ENCODE peak calls at places on chromosomes 6 and 20, in eight cellular contexts. W, G, Z, P, C, I, N and L are unnamed samples. For H3K4me1, the result is how much of the 10 kb centered on the place peaks cover.

GRCh38 chr20:35954907-35955251 is 577 bp upstream of the SCAND1 start:
- DNase-seq in W (no peak), G (no peak), Z (peak), P (no peak), C (no peak), I (no peak), N (peak), L (no peak)

GRCh38 chr20:25324412-25324811 is 66.2 kb downstream of the ABHD12 start:
- DNase-seq in W (no peak), G (no peak), Z (no peak), P (no peak), C (no peak), I (no peak), N (no peak), L (peak)

GRCh38 chr20:14536738-14537137 is 199.3 kb upstream of the FLRT3 start:
- DNase-seq in W (no peak), G (no peak), Z (no peak), P (no peak), C (no peak), I (no peak), N (no peak), L (no peak)

GRCh38 chr6:63560806-63561672 is 11.2 kb upstream of the LOC128125822 start:
- DNase-seq in W (peak), G (no peak), Z (no peak), P (no peak), C (no peak), I (no peak), N (peak), L (no peak)

GRCh38 chr6:113375950-113376846 is 480.9 kb upstream of the MARCKS start:
- DNase-seq in W (no peak), G (no peak), Z (no peak), P (no peak), C (no peak), I (no peak), N (peak), L (no peak)

GRCh38 chr20:46010491-46011405 is 2.0 kb downstream of the MMP9 start:
- DNase-seq in W (no peak), G (no peak), Z (peak), P (no peak), C (no peak), I (peak), N (no peak), L (no peak)

GRCh38 chr6:29926081-29926794 is 16.1 kb upstream of the HLA-A start:
- DNase-seq in W (no peak), G (no peak), Z (peak), P (no peak), C (peak), I (no peak), N (no peak), L (no peak)

GRCh38 chr20:25046181-25046641 is 11.7 kb downstream of the ACSS1 start:
- DNase-seq in W (no peak), G (no peak), Z (no peak), P (peak), C (no peak), I (peak), N (no peak), L (no peak)

GRCh38 chr20:45359069-45359405 is 3.9 kb upstream of the SYS1 start:
- DNase-seq in W (no peak), G (no peak), Z (no peak), P (no peak), C (no peak), I (no peak), N (peak), L (peak)

GRCh38 chr6:154508573-154509375 is 1.7 kb downstream of the CNKSR3 start:
- DNase-seq in W (no peak), G (no peak), Z (no peak), P (peak), C (peak), I (no peak), N (peak), L (peak)

GRCh38 chr20:58875541-58876134 is 23.1 kb downstream of the GNAS start:
- DNase-seq in W (no peak), G (no peak), Z (no peak), P (no peak), C (no peak), I (no peak), N (peak), L (no peak)

GRCh38 chr20:137668-138131 is 4.7 kb upstream of the DEFB126 start:
- DNase-seq in W (peak), G (no peak), Z (no peak), P (no peak), C (peak), I (no peak), N (no peak), L (peak)

GRCh38 chr20:57435498-57436222 is 44.5 kb downstream of the RBM38 start:
- DNase-seq in W (peak), G (peak), Z (no peak), P (peak), C (peak), I (peak), N (peak), L (peak)

GRCh38 chr6:15623282-15624116 is 39.3 kb downstream of the DTNBP1 start:
- DNase-seq in W (no peak), G (peak), Z (no peak), P (no peak), C (no peak), I (no peak), N (no peak), L (peak)

GRCh38 chr6:130671119-130672104 is 155.8 kb upstream of the SMLR1 start:
- DNase-seq in W (no peak), G (no peak), Z (no peak), P (no peak), C (no peak), I (no peak), N (no peak), L (peak)

GRCh38 chr20:36467076-36467999 is 74.0 kb upstream of the MYL9 start:
- DNase-seq in W (peak), G (no peak), Z (peak), P (peak), C (no peak), I (peak), N (peak), L (no peak)

GRCh38 chr20:5073154-5074049 is 46.4 kb downstream of the PCNA start:
- DNase-seq in W (peak), G (no peak), Z (peak), P (peak), C (peak), I (peak), N (peak), L (peak)

GRCh38 chr6:25958700-25959162 is 3.9 kb upstream of the TRIM38 start:
- DNase-seq in W (no peak), G (no peak), Z (no peak), P (no peak), C (no peak), I (no peak), N (no peak), L (no peak)

GRCh38 chr6:143591441-143591840 is 79.9 kb upstream of the FUCA2 start:
- DNase-seq in W (no peak), G (no peak), Z (no peak), P (no peak), C (no peak), I (no peak), N (no peak), L (no peak)

GRCh38 chr20:50957276-50957675 is 1.1 kb downstream of the DPM1 start:
- DNase-seq in W (no peak), G (no peak), Z (no peak), P (no peak), C (no peak), I (no peak), N (peak), L (no peak)

GRCh38 chr6:22328499-22328898 is 31.7 kb upstream of the PRL start:
- DNase-seq in W (no peak), G (no peak), Z (no peak), P (no peak), C (no peak), I (no peak), N (no peak), L (no peak)

GRCh38 chr6:113903666-113904330 is 46.7 kb downstream of the MARCKS start:
- DNase-seq in W (no peak), G (no peak), Z (peak), P (peak), C (no peak), I (peak), N (peak), L (peak)

GRCh38 chr20:56626367-56627121 is 2.6 kb upstream of the TFAP2C start:
- DNase-seq in W (peak), G (peak), Z (no peak), P (no peak), C (no peak), I (no peak), N (peak), L (peak)

GRCh38 chr20:51610761-51611624 is 68.5 kb upstream of the NFATC2 start:
- DNase-seq in W (no peak), G (peak), Z (no peak), P (no peak), C (no peak), I (no peak), N (no peak), L (no peak)

GRCh38 chr6:163459536-163459935 is 45.0 kb downstream of the QKI start:
- DNase-seq in W (no peak), G (no peak), Z (no peak), P (no peak), C (no peak), I (no peak), N (peak), L (no peak)

GRCh38 chr6:13710552-13711383 is 867 bp downstream of the RANBP9 start:
- DNase-seq in W (no peak), G (peak), Z (peak), P (peak), C (peak), I (peak), N (peak), L (peak)

GRCh38 chr20:38601216-38602184 is at the start of gene ARHGAP40:
- DNase-seq in W (no peak), G (peak), Z (no peak), P (no peak), C (peak), I (no peak), N (peak), L (no peak)

DNA sequence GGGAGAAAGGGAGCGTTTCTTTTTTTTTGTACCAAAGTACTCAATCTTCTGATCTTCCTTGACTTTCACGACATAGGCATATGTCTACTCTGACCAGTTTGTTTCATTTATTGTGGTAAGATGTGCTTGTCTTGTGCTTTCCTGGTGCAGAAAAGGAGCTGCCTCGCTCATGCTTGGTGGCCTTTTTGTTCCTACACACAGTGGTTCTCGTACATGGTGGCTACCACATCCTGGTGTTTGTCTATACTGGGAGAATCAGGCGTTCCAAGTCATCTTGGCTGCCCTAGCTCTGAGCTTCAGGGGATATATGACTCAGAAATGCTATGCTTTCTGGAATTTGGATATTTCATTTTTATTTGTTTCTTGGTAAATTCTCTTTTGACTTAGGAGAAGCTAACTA is 31.8 kb downstream of the MYB start:
- DNase-seq in W (no peak), G (no peak), Z (no peak), P (no peak), C (no peak), I (no peak), N (peak), L (no peak)
- TF ChIP-seq CTCF in W (no peak), G (no peak), Z (no peak), P (no peak), C (no peak), I (no peak), N (no peak), L (no peak)

GRCh38 chr6:156160788-156161150 is 616.4 kb upstream of the ARID1B start:
- DNase-seq in W (no peak), G (no peak), Z (no peak), P (no peak), C (no peak), I (no peak), N (no peak), L (no peak)

GRCh38 chr6:156154896-156155295 is 622.3 kb upstream of the ARID1B start:
- DNase-seq in W (no peak), G (no peak), Z (no peak), P (no peak), C (no peak), I (no peak), N (no peak), L (no peak)

GRCh38 chr6:156164701-156165454 is 612.3 kb upstream of the ARID1B start:
- DNase-seq in W (no peak), G (no peak), Z (no peak), P (no peak), C (no peak), I (no peak), N (no peak), L (no peak)

GRCh38 chr6:156163311-156163710 is 613.9 kb upstream of the ARID1B start:
- DNase-seq in W (no peak), G (no peak), Z (no peak), P (no peak), C (no peak), I (no peak), N (no peak), L (no peak)

DNA sequence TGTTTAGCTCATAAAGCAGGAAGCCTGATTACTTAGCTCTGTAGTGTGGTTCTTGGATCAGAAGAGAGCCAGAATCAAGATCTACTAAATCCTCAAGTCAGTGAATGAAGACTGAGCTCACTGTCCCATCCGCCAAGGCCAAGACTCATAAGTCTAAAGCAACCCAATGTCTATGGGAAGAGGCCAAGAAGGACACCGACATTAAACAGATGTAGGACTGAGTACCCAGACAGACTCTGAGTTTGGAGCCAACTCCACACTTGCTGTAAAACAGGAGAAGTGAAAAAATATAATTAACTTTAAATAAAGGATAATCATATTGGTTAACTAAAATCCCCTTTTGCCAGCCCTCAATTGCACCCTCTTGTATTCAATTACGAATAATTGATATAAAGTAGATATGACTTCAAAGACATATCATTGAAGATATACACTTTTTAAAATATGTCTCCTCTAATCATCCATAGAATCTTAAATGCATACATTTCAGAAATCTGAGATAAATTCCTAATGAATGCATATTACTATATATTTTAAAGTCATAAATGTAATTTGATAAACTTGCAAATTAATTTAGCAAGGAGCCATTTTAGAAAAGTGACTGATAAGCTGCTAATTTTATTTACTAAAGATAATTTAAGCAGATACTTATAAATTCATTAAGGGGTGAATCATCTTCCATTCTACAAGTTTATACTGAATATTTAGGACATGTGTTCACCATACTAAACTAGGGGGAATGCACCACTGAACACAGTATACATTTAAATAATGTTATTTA is 617.0 kb upstream of the ARID1B start:
- DNase-seq in W (no peak), G (no peak), Z (no peak), P (no peak), C (no peak), I (no peak), N (no peak), L (no peak)
- H3K4me1 ChIP-seq in W (under half), G (under half), Z (under half), P (under half), C (under half), I (under half), N (under half), L (under half)

GRCh38 chr6:53128842-53129241 is 19.8 kb downstream of the GCM1 start:
- DNase-seq in W (no peak), G (no peak), Z (no peak), P (no peak), C (no peak), I (no peak), N (peak), L (no peak)

GRCh38 chr6:53119349-53119748 is 29.3 kb downstream of the GCM1 start:
- DNase-seq in W (peak), G (no peak), Z (no peak), P (no peak), C (no peak), I (no peak), N (peak), L (no peak)

GRCh38 chr6:53125276-53125675 is 23.4 kb downstream of the GCM1 start:
- DNase-seq in W (no peak), G (no peak), Z (no peak), P (no peak), C (no peak), I (no peak), N (no peak), L (no peak)

GRCh38 chr6:53119772-53120409 is 28.8 kb downstream of the GCM1 start:
- DNase-seq in W (peak), G (no peak), Z (no peak), P (no peak), C (no peak), I (no peak), N (peak), L (no peak)

GRCh38 chr6:53124131-53124800 is 24.4 kb downstream of the GCM1 start:
- DNase-seq in W (no peak), G (no peak), Z (no peak), P (no peak), C (no peak), I (no peak), N (no peak), L (no peak)
- TF ChIP-seq CTCF in W (no peak), G (no peak), Z (no peak), P (no peak), C (no peak), I (no peak), N (no peak), L (no peak)

GRCh38 chr6:124613050-124613449 is 349.2 kb upstream of the RNF217 start:
- DNase-seq in W (no peak), G (no peak), Z (no peak), P (no peak), C (no peak), I (no peak), N (no peak), L (no peak)
- H3K4me1 ChIP-seq in W (under half), G (under half), Z (under half), P (under half), C (under half), I (under half), N (under half), L (under half)

DNA sequence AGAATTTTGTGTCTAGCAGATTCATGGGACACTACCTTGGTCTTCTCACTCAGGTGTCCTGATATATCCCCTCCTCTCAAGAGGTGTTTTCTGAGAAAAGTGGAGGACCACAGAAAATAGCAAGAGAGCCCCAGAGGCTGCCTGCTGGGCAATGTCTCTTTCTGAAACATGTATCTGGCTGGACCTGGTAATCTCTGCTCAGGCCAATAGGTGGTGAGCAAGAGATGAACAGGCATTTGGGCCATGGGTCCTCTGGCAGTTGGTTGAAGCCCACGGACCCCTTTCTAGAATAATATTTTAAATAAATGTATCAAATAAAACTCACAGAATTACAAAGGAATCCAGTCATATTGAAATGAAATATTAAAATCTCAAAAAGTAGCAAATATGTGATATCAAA is 8.8 kb upstream of the THBD start:
- DNase-seq in W (no peak), G (no peak), Z (no peak), P (no peak), C (no peak), I (no peak), N (no peak), L (no peak)
- TF ChIP-seq CTCF in W (no peak), G (no peak), Z (no peak), P (no peak), C (no peak), I (no peak), N (peak), L (no peak)

GRCh38 chr20:41074441-41074840 is 45.8 kb downstream of the TOP1 start:
- DNase-seq in W (no peak), G (no peak), Z (no peak), P (no peak), C (no peak), I (no peak), N (no peak), L (no peak)

GRCh38 chr20:41076776-41077175 is 48.2 kb downstream of the TOP1 start:
- DNase-seq in W (no peak), G (no peak), Z (no peak), P (no peak), C (no peak), I (no peak), N (no peak), L (no peak)

GRCh38 chr20:41078329-41078728 is 49.7 kb downstream of the TOP1 start:
- DNase-seq in W (peak), G (peak), Z (no peak), P (peak), C (peak), I (no peak), N (peak), L (no peak)

GRCh38 chr20:41072099-41072798 is 43.6 kb downstream of the TOP1 start:
- DNase-seq in W (no peak), G (no peak), Z (no peak), P (no peak), C (no peak), I (peak), N (peak), L (no peak)

DNA sequence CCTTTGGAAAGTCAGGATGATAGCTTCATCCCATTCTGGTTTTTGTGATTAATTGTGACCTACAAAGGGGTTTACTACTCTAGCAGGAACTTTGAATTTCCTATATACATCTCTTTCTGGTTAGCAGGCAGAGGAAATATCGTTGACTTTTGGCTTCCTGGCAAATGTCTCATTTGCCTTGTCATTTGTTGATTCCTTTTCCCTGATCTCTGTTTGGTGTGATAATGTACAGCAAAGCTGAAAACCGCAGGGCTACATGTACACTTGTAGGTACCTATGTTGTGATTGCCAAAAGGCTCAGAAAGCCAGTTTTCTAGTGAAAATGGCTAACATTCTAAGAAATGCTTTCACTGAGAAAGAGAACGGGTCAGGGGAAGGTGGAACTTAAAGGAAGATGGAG is 44.3 kb downstream of the TOP1 start:
- DNase-seq in W (no peak), G (no peak), Z (no peak), P (no peak), C (no peak), I (no peak), N (no peak), L (no peak)
- H3K4me1 ChIP-seq in W (under half), G (under half), Z (half or more), P (under half), C (under half), I (half or more), N (under half), L (under half)

GRCh38 chr6:157669747-157670216 is 153.3 kb upstream of the SNX9 start:
- DNase-seq in W (peak), G (peak), Z (peak), P (peak), C (no peak), I (peak), N (peak), L (peak)
- TF ChIP-seq CTCF in W (no peak), G (peak), Z (no peak), P (no peak), C (no peak), I (no peak), N (peak), L (peak)

GRCh38 chr6:3744901-3745470 is 6.5 kb downstream of the PXDC1 start:
- DNase-seq in W (no peak), G (no peak), Z (no peak), P (no peak), C (no peak), I (no peak), N (no peak), L (no peak)
- H3K4me1 ChIP-seq in W (under half), G (under half), Z (half or more), P (half or more), C (under half), I (half or more), N (under half), L (under half)